ENCODE peak calls at places on chromosome 19, in four cellular contexts. One of them, this sample, is unnamed.

GRCh38 chr19:2567996-2568395 is 92.1 kb downstream of the GADD45B start:
- DNase-seq in nephron progenitor cell: no peak
- DNase-seq in omental fat pad: no peak
- DNase-seq in endodermal cell: no peak
- DNase-seq in this sample: no peak

GRCh38 chr19:20254151-20254550 is 87.1 kb downstream of the ZNF486 start:
- DNase-seq in omental fat pad: no peak
- DNase-seq in endodermal cell: no peak
- DNase-seq in nephron progenitor cell: no peak
- DNase-seq in this sample: no peak

GRCh38 chr19:40231057-40231456 is 4.6 kb upstream of the CCNP start:
- DNase-seq in omental fat pad: no peak
- DNase-seq in endodermal cell: no peak
- DNase-seq in nephron progenitor cell: no peak
- DNase-seq in this sample: no peak

GRCh38 chr19:21848706-21849105 is 12.7 kb upstream of the ZNF43 start:
- DNase-seq in endodermal cell: no peak
- DNase-seq in omental fat pad: no peak
- DNase-seq in nephron progenitor cell: no peak
- DNase-seq in this sample: no peak

GRCh38 chr19:18264428-18264827 is 9.8 kb downstream of the IQCN start:
- DNase-seq in omental fat pad: no peak
- DNase-seq in endodermal cell: no peak
- DNase-seq in nephron progenitor cell: no peak
- DNase-seq in this sample: no peak

GRCh38 chr19:10568444-10568825 is 344 bp downstream of the CDKN2D start:
- DNase-seq in omental fat pad: no peak
- DNase-seq in endodermal cell: peak
- DNase-seq in nephron progenitor cell: no peak
- DNase-seq in this sample: no peak

GRCh38 chr19:31533114-31533513 is 183.9 kb upstream of the TSHZ3 start:
- DNase-seq in endodermal cell: peak
- DNase-seq in nephron progenitor cell: no peak
- DNase-seq in omental fat pad: no peak
- DNase-seq in this sample: no peak

GRCh38 chr19:2312819-2313501 is 5.0 kb upstream of the LINGO3 start:
- DNase-seq in nephron progenitor cell: no peak
- DNase-seq in omental fat pad: no peak
- DNase-seq in endodermal cell: no peak
- DNase-seq in this sample: no peak

GRCh38 chr19:39174558-39175544 is 21.9 kb upstream of the NCCRP1 start:
- DNase-seq in endodermal cell: no peak
- DNase-seq in omental fat pad: no peak
- DNase-seq in nephron progenitor cell: no peak
- DNase-seq in this sample: no peak
- TF ChIP-seq CTCF in endodermal cell: no peak
- TF ChIP-seq CTCF in omental fat pad: no peak
- TF ChIP-seq CTCF in nephron progenitor cell: no peak
- TF ChIP-seq CTCF in this sample: no peak

DNA sequence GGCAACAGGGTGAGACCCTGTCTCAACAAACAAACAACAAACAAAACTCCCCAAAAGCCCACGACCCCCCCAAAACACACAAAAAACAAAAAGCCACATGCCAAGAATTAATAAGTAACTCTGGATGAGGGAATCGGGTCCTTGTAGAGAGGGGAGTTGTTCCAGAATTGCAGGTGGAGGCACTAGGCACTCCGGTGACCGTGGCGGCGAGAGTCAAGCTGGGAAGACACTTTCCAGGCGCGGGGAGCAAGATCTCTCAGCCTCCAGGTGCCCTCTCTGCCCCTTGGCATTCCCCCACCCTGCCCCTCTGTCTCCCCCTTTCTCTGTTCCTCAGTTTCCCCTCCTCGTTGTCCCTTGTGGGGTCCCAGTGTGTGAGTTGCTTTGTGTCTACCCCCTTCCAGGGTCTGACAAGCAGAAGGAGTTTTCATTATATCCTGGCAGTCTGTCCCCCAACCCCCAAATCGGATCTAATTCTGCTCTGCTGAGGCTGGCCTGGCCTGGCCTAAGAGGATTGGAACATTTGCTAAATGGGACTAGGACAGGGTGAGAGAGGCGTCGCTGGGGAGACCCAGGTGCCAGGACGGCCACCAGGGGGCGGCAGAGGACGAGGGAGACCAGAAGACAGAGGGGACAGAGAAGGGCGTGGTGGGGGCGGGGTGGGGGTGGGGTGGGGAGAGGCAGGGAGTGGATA is 8.3 kb upstream of the CRX start:
- DNase-seq in nephron progenitor cell: peak
- DNase-seq in omental fat pad: peak
- DNase-seq in endodermal cell: peak
- DNase-seq in this sample: peak
- TF ChIP-seq CTCF in nephron progenitor cell: peak
- TF ChIP-seq CTCF in omental fat pad: no peak
- TF ChIP-seq CTCF in endodermal cell: peak
- TF ChIP-seq CTCF in this sample: peak

DNA sequence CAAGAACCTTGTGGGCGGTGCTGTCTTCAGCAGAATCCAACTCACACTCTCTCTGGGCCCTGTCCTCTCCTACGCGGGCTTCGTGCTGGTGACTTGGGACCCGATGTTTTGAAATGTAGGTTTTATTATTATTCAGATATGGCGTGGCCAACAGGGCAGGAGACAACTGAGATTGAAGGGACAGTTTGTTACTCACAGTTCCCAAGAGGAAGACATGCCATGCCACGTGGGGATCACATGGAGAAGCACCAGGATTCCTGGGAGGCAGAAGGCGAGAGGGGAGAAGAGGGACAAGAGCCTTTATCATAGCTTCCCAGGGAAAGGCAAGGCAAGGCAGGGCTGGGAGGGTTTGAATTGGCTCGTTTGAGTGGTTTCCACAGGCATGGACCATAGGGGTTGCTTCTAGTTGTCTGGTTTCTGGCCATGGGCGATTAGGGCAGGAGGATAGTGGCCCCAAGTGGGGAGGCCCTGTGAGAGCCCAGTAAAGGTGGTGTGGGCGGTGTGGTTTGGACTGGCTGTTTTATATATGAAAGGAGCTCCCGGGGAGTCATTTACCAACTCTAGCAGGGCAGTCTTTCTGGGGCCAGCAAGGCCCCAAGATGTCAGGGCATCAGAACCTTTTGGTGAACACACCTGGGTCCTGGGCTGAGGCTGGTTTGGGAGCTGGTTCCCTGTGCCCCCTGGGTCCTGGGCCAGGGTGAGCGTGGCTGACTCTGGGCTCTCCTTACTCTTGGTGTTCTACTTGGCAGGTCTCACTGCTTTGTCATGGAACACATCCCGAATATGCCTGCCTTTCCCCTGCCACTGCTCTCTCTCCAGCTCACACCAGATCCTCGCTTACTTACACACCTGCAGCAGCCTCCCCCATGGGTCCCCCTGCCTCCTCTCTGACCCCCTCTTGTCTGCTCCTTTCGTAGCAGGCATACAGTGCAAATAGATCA is 94.0 kb upstream of the ZNF536 start:
- DNase-seq in nephron progenitor cell: no peak
- DNase-seq in endodermal cell: no peak
- DNase-seq in omental fat pad: no peak
- DNase-seq in this sample: no peak
- TF ChIP-seq CTCF in nephron progenitor cell: no peak
- TF ChIP-seq CTCF in endodermal cell: no peak
- TF ChIP-seq CTCF in omental fat pad: no peak
- TF ChIP-seq CTCF in this sample: no peak

DNA sequence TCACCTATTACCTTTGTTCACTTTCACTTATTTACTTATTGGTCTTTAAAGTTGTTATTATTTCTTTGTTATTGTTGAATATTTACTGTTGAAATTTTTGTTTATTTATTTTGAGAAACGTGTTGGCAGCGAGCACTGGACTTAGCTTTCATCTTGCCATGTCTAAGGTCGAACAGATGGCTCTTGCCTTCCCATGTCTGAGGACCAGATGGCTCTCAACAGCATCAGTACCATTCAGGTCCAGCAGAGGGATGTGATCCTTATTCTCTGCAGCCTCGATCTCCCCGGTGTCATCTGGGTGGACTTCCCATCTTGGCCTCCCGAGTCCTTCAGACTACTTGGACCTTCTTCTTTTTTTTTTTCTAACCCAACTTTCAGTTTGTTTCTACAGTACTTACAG is 1437.6 kb downstream of the UQCRFS1 start:
- DNase-seq in endodermal cell: peak
- DNase-seq in nephron progenitor cell: no peak
- DNase-seq in omental fat pad: no peak
- DNase-seq in this sample: no peak
- TF ChIP-seq CTCF in endodermal cell: no peak
- TF ChIP-seq CTCF in nephron progenitor cell: no peak
- TF ChIP-seq CTCF in omental fat pad: no peak
- TF ChIP-seq CTCF in this sample: no peak

DNA sequence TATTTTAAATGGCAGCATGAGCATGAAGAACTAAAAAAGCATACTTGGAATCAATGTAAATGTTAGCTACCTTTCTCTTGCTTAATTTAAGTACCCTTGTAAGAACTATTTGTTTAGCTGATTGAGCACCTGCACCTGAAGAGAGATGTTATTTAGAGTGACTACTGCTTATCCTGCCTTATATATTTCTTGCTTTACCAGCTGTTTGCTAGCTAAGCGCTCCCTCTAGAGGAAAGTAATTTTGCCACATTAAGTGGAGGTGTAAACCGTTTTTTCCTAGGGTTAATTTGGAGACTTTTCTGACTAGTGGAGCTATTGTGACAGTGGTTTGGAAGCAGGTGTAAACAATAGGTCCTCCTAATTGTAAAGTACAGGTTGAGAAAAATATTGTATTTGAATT is 19.4 kb upstream of the PSG2 start:
- DNase-seq in endodermal cell: no peak
- DNase-seq in nephron progenitor cell: no peak
- DNase-seq in omental fat pad: no peak
- DNase-seq in this sample: no peak
- TF ChIP-seq CTCF in endodermal cell: no peak
- TF ChIP-seq CTCF in nephron progenitor cell: no peak
- TF ChIP-seq CTCF in omental fat pad: no peak
- TF ChIP-seq CTCF in this sample: no peak

DNA sequence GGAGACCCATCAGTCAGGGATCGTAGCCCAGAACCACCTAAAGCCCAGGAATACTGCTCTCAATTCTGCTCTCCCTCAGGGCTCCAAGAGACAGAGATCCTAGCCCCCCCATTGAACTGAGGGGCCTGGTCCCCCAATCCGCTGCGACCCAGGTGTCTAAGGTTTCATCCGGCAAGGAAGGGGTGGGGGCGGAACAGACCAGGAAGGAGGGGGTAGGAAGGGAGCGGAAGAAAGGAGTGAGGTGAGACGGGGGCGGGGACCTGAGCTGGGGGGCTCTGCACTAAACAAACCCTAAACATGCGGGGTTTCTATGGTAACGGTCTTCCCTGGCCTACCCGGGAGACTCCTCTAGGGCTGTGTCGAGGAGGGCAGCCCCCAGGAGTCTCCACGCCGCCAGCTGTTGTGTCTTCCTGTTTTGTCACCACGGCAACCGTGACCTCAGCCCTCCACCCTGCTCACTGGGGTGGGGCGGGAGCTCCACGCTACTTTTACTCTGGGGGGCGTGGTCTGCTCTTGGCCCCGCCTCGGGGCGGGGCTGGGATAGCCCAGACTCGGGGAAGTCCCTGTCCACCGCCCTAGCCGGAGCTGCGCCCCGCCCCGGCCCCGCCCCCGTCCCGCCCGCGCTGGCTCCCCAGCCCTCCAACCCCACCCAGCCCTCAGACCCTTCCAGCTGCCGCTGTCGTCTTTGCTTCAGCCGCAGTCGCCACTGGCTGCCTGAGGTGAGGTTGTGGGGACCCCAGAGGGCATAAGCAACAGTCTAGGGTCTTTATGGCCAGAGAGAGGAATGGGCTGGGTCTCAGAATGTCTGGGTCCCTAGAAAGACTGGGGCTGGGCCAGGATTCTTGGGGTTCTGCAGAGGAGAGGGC is at the start of gene MYADM:
- DNase-seq in omental fat pad: peak
- DNase-seq in nephron progenitor cell: peak
- DNase-seq in endodermal cell: peak
- DNase-seq in this sample: peak
- TF ChIP-seq CTCF in omental fat pad: no peak
- TF ChIP-seq CTCF in nephron progenitor cell: no peak
- TF ChIP-seq CTCF in endodermal cell: no peak
- TF ChIP-seq CTCF in this sample: no peak

GRCh38 chr19:34373601-34374288 is 8.7 kb downstream of the GPI start:
- DNase-seq in omental fat pad: no peak
- DNase-seq in nephron progenitor cell: no peak
- DNase-seq in endodermal cell: no peak
- DNase-seq in this sample: no peak
- TF ChIP-seq CTCF in omental fat pad: no peak
- TF ChIP-seq CTCF in nephron progenitor cell: no peak
- TF ChIP-seq CTCF in endodermal cell: no peak
- TF ChIP-seq CTCF in this sample: no peak

GRCh38 chr19:8363803-8364771 is at the start of gene ANGPTL4:
- DNase-seq in nephron progenitor cell: peak
- DNase-seq in omental fat pad: peak
- DNase-seq in endodermal cell: peak
- DNase-seq in this sample: peak
- TF ChIP-seq CTCF in nephron progenitor cell: no peak
- TF ChIP-seq CTCF in omental fat pad: no peak
- TF ChIP-seq CTCF in endodermal cell: peak
- TF ChIP-seq CTCF in this sample: no peak

GRCh38 chr19:57830071-57830602 is at the start of gene ZNF587B:
- DNase-seq in endodermal cell: peak
- DNase-seq in omental fat pad: peak
- DNase-seq in nephron progenitor cell: peak
- DNase-seq in this sample: no peak
- TF ChIP-seq CTCF in endodermal cell: peak
- TF ChIP-seq CTCF in omental fat pad: no peak
- TF ChIP-seq CTCF in nephron progenitor cell: peak
- TF ChIP-seq CTCF in this sample: no peak

GRCh38 chr19:12770922-12771321 is 4.4 kb downstream of the HOOK2 start:
- DNase-seq in omental fat pad: no peak
- DNase-seq in nephron progenitor cell: no peak
- DNase-seq in endodermal cell: no peak
- DNase-seq in this sample: no peak
- TF ChIP-seq CTCF in omental fat pad: no peak
- TF ChIP-seq CTCF in nephron progenitor cell: no peak
- TF ChIP-seq CTCF in endodermal cell: no peak
- TF ChIP-seq CTCF in this sample: no peak